ENCODE peak calls at places on chromosomes 12 and 14, in eight cellular contexts. O, E, B, A, Q, T, R and S are unnamed samples.

GRCh38 chr12:50916292-50916691 is 36.1 kb upstream of the HIGD1C start:
- DNase-seq in O (no peak), E (no peak), B (no peak), A (no peak), Q (no peak), T (no peak), R (no peak), S (no peak)

GRCh38 chr12:109776624-109777023 is 56.6 kb downstream of the TRPV4 start:
- DNase-seq in O (no peak), E (no peak), B (no peak), A (no peak), Q (no peak), T (no peak), R (no peak), S (no peak)

GRCh38 chr12:96687719-96688118 is 198.3 kb downstream of the CFAP54 start:
- DNase-seq in O (no peak), E (no peak), B (no peak), A (no peak), Q (no peak), T (no peak), R (no peak), S (no peak)

GRCh38 chr12:65606008-65606766 is 218.1 kb upstream of the HMGA2 start:
- DNase-seq in O (no peak), E (no peak), B (no peak), A (no peak), Q (no peak), T (no peak), R (no peak), S (no peak)

GRCh38 chr12:127041985-127042625 is 1224.9 kb upstream of the TMEM132C start:
- DNase-seq in O (no peak), E (no peak), B (no peak), A (no peak), Q (no peak), T (no peak), R (no peak), S (no peak)

GRCh38 chr12:126418357-126418756 is 1353.1 kb downstream of the AACS start:
- DNase-seq in O (no peak), E (no peak), B (no peak), A (no peak), Q (no peak), T (no peak), R (no peak), S (peak)

GRCh38 chr12:96060041-96060440 is 24.7 kb upstream of the LTA4H start:
- DNase-seq in O (no peak), E (no peak), B (no peak), A (no peak), Q (no peak), T (no peak), R (no peak), S (no peak)

GRCh38 chr12:58288191-58288590 is 346.8 kb downstream of the ATP23 start:
- DNase-seq in O (no peak), E (no peak), B (peak), A (no peak), Q (peak), T (no peak), R (no peak), S (peak)

GRCh38 chr12:48828293-48828692 is 10.0 kb downstream of the CACNB3 start:
- DNase-seq in O (no peak), E (no peak), B (no peak), A (no peak), Q (no peak), T (no peak), R (no peak), S (no peak)

GRCh38 chr14:104110491-104111209 is 25.1 kb downstream of the ASPG start:
- DNase-seq in O (no peak), E (no peak), B (no peak), A (no peak), Q (no peak), T (no peak), R (no peak), S (no peak)

GRCh38 chr12:22543246-22544037 is 900 bp downstream of the C2CD5 start:
- DNase-seq in O (peak), E (peak), B (peak), A (peak), Q (peak), T (no peak), R (peak), S (peak)

GRCh38 chr12:66678640-66679268 is at the start of gene GRIP1:
- DNase-seq in O (no peak), E (no peak), B (no peak), A (peak), Q (peak), T (no peak), R (no peak), S (no peak)

GRCh38 chr14:80621701-80622100 is 319.8 kb downstream of the CEP128 start:
- DNase-seq in O (no peak), E (no peak), B (peak), A (no peak), Q (peak), T (no peak), R (no peak), S (peak)

GRCh38 chr12:57498143-57498524 is 10.3 kb downstream of the MARS1 start:
- DNase-seq in O (no peak), E (no peak), B (no peak), A (no peak), Q (no peak), T (no peak), R (no peak), S (no peak)

GRCh38 chr14:85359505-85359904 is 170.4 kb upstream of the FLRT2 start:
- DNase-seq in O (no peak), E (no peak), B (peak), A (no peak), Q (no peak), T (no peak), R (no peak), S (no peak)

GRCh38 chr12:32178341-32179010 is 71.8 kb downstream of the BICD1 start:
- DNase-seq in O (no peak), E (no peak), B (no peak), A (peak), Q (no peak), T (no peak), R (no peak), S (no peak)

GRCh38 chr14:59595071-59595470 is 18.5 kb upstream of the CCDC175 start:
- DNase-seq in O (no peak), E (no peak), B (no peak), A (no peak), Q (no peak), T (no peak), R (no peak), S (no peak)

GRCh38 chr14:83355609-83356008 is 1822.0 kb upstream of the SEL1L start:
- DNase-seq in O (no peak), E (no peak), B (no peak), A (no peak), Q (no peak), T (no peak), R (no peak), S (no peak)

GRCh38 chr12:3223601-3224529 is 146.7 kb downstream of the TSPAN9 start:
- DNase-seq in O (no peak), E (no peak), B (no peak), A (no peak), Q (no peak), T (no peak), R (no peak), S (no peak)

GRCh38 chr14:23865502-23865901 is 88.1 kb upstream of the DHRS4 start:
- DNase-seq in O (no peak), E (no peak), B (no peak), A (no peak), Q (peak), T (no peak), R (no peak), S (peak)

GRCh38 chr12:6459004-6459337 is 7.1 kb downstream of the TAPBPL start:
- DNase-seq in O (no peak), E (no peak), B (no peak), A (no peak), Q (no peak), T (no peak), R (no peak), S (no peak)

GRCh38 chr12:11941601-11942360 is 129.0 kb upstream of the BCL2L14 start:
- DNase-seq in O (no peak), E (no peak), B (peak), A (no peak), Q (peak), T (no peak), R (no peak), S (peak)

GRCh38 chr12:46556105-46556559 is 183.6 kb upstream of the SLC38A2 start:
- DNase-seq in O (no peak), E (no peak), B (peak), A (no peak), Q (peak), T (no peak), R (no peak), S (peak)

GRCh38 chr14:20455355-20456300 is 602 bp downstream of the APEX1 start:
- DNase-seq in O (peak), E (peak), B (peak), A (no peak), Q (peak), T (no peak), R (peak), S (peak)

GRCh38 chr12:3247596-3248270 is 170.6 kb downstream of the TSPAN9 start:
- DNase-seq in O (no peak), E (no peak), B (no peak), A (no peak), Q (no peak), T (no peak), R (no peak), S (no peak)